ENCODE peak calls at places on chromosomes 6 and 20, in four cellular contexts. One of them, this sample, is unnamed.

GRCh38 chr20:45387274-45387673 is 9.1 kb upstream of the TP53TG5 start:
- DNase-seq in stimulated activated CD4-positive, alpha-beta T cell treated with anti-CD3 and anti-CD28 coated beads, Interleukin-12 subunit alpha, Interleukin-12 subunit beta, amount 100 ng/mL, for 48 hours: no peak
- DNase-seq in spleen: no peak
- DNase-seq in pancreas: no peak
- DNase-seq in this sample: no peak

GRCh38 chr6:116215414-116215813 is 38.5 kb downstream of the TSPYL4 start:
- DNase-seq in pancreas: no peak
- DNase-seq in stimulated activated CD4-positive, alpha-beta T cell treated with anti-CD3 and anti-CD28 coated beads, Interleukin-12 subunit alpha, Interleukin-12 subunit beta, amount 100 ng/mL, for 48 hours: no peak
- DNase-seq in spleen: no peak
- DNase-seq in this sample: no peak

GRCh38 chr20:51586005-51586440 is 43.5 kb upstream of the NFATC2 start:
- DNase-seq in spleen: no peak
- DNase-seq in stimulated activated CD4-positive, alpha-beta T cell treated with anti-CD3 and anti-CD28 coated beads, Interleukin-12 subunit alpha, Interleukin-12 subunit beta, amount 100 ng/mL, for 48 hours: no peak
- DNase-seq in pancreas: no peak
- DNase-seq in this sample: no peak

GRCh38 chr20:54668271-54669053 is 193.1 kb downstream of the DOK5 start:
- DNase-seq in stimulated activated CD4-positive, alpha-beta T cell treated with anti-CD3 and anti-CD28 coated beads, Interleukin-12 subunit alpha, Interleukin-12 subunit beta, amount 100 ng/mL, for 48 hours: peak
- DNase-seq in pancreas: peak
- DNase-seq in spleen: no peak
- DNase-seq in this sample: peak

GRCh38 chr6:45898941-45899682 is 116.5 kb downstream of the CLIC5 start:
- DNase-seq in stimulated activated CD4-positive, alpha-beta T cell treated with anti-CD3 and anti-CD28 coated beads, Interleukin-12 subunit alpha, Interleukin-12 subunit beta, amount 100 ng/mL, for 48 hours: no peak
- DNase-seq in pancreas: no peak
- DNase-seq in spleen: no peak
- DNase-seq in this sample: no peak

GRCh38 chr6:33726696-33727095 is 15.2 kb upstream of the UQCC2 start:
- DNase-seq in pancreas: no peak
- DNase-seq in stimulated activated CD4-positive, alpha-beta T cell treated with anti-CD3 and anti-CD28 coated beads, Interleukin-12 subunit alpha, Interleukin-12 subunit beta, amount 100 ng/mL, for 48 hours: no peak
- DNase-seq in spleen: no peak
- DNase-seq in this sample: no peak

GRCh38 chr6:56101141-56101553 is 146.2 kb downstream of the COL21A1 start:
- DNase-seq in pancreas: no peak
- DNase-seq in stimulated activated CD4-positive, alpha-beta T cell treated with anti-CD3 and anti-CD28 coated beads, Interleukin-12 subunit alpha, Interleukin-12 subunit beta, amount 100 ng/mL, for 48 hours: no peak
- DNase-seq in spleen: no peak
- DNase-seq in this sample: no peak

GRCh38 chr20:57244221-57244585 is 22.2 kb downstream of the BMP7 start:
- DNase-seq in pancreas: no peak
- DNase-seq in spleen: no peak
- DNase-seq in stimulated activated CD4-positive, alpha-beta T cell treated with anti-CD3 and anti-CD28 coated beads, Interleukin-12 subunit alpha, Interleukin-12 subunit beta, amount 100 ng/mL, for 48 hours: no peak
- DNase-seq in this sample: no peak

GRCh38 chr6:37135835-37136694 is 33.9 kb upstream of the PIM1 start:
- DNase-seq in spleen: no peak
- DNase-seq in pancreas: no peak
- DNase-seq in stimulated activated CD4-positive, alpha-beta T cell treated with anti-CD3 and anti-CD28 coated beads, Interleukin-12 subunit alpha, Interleukin-12 subunit beta, amount 100 ng/mL, for 48 hours: no peak
- DNase-seq in this sample: no peak

GRCh38 chr20:16363832-16364687 is 209.2 kb downstream of the KIF16B start:
- DNase-seq in pancreas: no peak
- DNase-seq in spleen: no peak
- DNase-seq in stimulated activated CD4-positive, alpha-beta T cell treated with anti-CD3 and anti-CD28 coated beads, Interleukin-12 subunit alpha, Interleukin-12 subunit beta, amount 100 ng/mL, for 48 hours: no peak
- DNase-seq in this sample: no peak

GRCh38 chr20:286508-286907 is 4.0 kb downstream of the C20orf96 start:
- DNase-seq in pancreas: no peak
- DNase-seq in stimulated activated CD4-positive, alpha-beta T cell treated with anti-CD3 and anti-CD28 coated beads, Interleukin-12 subunit alpha, Interleukin-12 subunit beta, amount 100 ng/mL, for 48 hours: no peak
- DNase-seq in spleen: no peak
- DNase-seq in this sample: no peak

This sample was measured in right lobe of liver.